ENCODE peak calls at places on chromosomes 5 and 9, in four cellular contexts. U is pancreas, E is cardiac muscle cell, Y is heart left ventricle. Z is an unnamed sample.

GRCh38 chr5:141560141-141560540 is 58.7 kb downstream of the DIAPH1 start:
- DNase-seq in U (peak; percentile 46), E (peak; percentile 37), Y (no peak), Z (no peak)

GRCh38 chr9:80175286-80175906 is 603.6 kb downstream of the TLE4 start:
- DNase-seq in Y (no peak), U (no peak), E (peak; percentile 49), Z (peak; percentile 9)

GRCh38 chr9:13027834-13028233 is 251.7 kb downstream of the MPDZ start:
- DNase-seq in E (no peak), Y (no peak), U (no peak), Z (no peak)

GRCh38 chr9:14136646-14137370 is 177.1 kb downstream of the NFIB start:
- DNase-seq in U (no peak), Y (no peak), E (no peak), Z (no peak)

GRCh38 chr5:76715734-76716455 is at the start of gene F2R:
- DNase-seq in U (no peak), Y (peak; percentile 65), E (peak; percentile 80), Z (peak; percentile 62)

GRCh38 chr5:4207456-4207855 is 611.8 kb downstream of the IRX1 start:
- DNase-seq in Y (no peak), E (no peak), U (no peak), Z (no peak)

GRCh38 chr5:95779611-95780010 is 42.9 kb downstream of the GLRX start:
- DNase-seq in Y (no peak), E (no peak), U (no peak), Z (no peak)

GRCh38 chr9:38079410-38080105 is 10.5 kb upstream of the SHB start:
- DNase-seq in Y (peak; percentile 25), U (no peak), E (no peak), Z (peak; percentile 28)

GRCh38 chr5:150624334-150625163 is 15.9 kb upstream of the SYNPO start:
- DNase-seq in Y (peak; percentile 64), E (peak; percentile 63), U (no peak), Z (peak; percentile 59)

GRCh38 chr5:179336871-179337165 is 8.4 kb downstream of the ADAMTS2 start:
- DNase-seq in Y (no peak), U (no peak), E (no peak), Z (no peak)

GRCh38 chr9:826500-827280 is 14.8 kb upstream of the DMRT1 start:
- DNase-seq in Y (no peak), U (no peak), E (no peak), Z (no peak)

GRCh38 chr5:154251529-154251928 is 61.0 kb downstream of the GALNT10 start:
- DNase-seq in U (no peak), Y (no peak), E (no peak), Z (no peak)

GRCh38 chr5:92519717-92520632 is 1061.0 kb downstream of the NR2F1-AS1 start:
- DNase-seq in E (no peak), U (no peak), Y (no peak), Z (no peak)

GRCh38 chr5:116532762-116533525 is 41.7 kb downstream of the SEMA6A start:
- DNase-seq in U (no peak), Y (no peak), E (no peak), Z (no peak)

GRCh38 chr5:171562822-171563221 is 143.4 kb downstream of the FGF18 start:
- DNase-seq in E (no peak), Y (no peak), U (no peak), Z (no peak)

GRCh38 chr5:39494534-39494933 is 69.8 kb upstream of the DAB2 start:
- DNase-seq in E (no peak), U (no peak), Y (no peak), Z (no peak)

GRCh38 chr9:101736723-101737122 is 1.7 kb downstream of the GRIN3A start:
- DNase-seq in E (peak; percentile 84), U (no peak), Y (peak; percentile 10), Z (no peak)

GRCh38 chr5:20286512-20286911 is 298.5 kb upstream of the CDH18 start:
- DNase-seq in E (no peak), U (no peak), Y (no peak), Z (no peak)

GRCh38 chr5:17455937-17456336 is 42.1 kb upstream of the TAF11L2 start:
- DNase-seq in U (no peak), Y (no peak), E (no peak), Z (no peak)

GRCh38 chr5:107389769-107390168 is 281.0 kb downstream of the EFNA5 start:
- DNase-seq in U (no peak), Y (no peak), E (no peak), Z (no peak)

GRCh38 chr9:105295986-105296385 is 51.5 kb downstream of the SLC44A1 start:
- DNase-seq in U (no peak), Y (no peak), E (no peak), Z (no peak)

GRCh38 chr5:177509991-177510566 is 453 bp upstream of the DOK3 start:
- DNase-seq in Y (no peak), U (no peak), E (no peak), Z (no peak)

GRCh38 chr5:102762095-102762534 is 7.0 kb downstream of the PAM start:
- DNase-seq in E (no peak), U (no peak), Y (no peak), Z (no peak)

GRCh38 chr9:76419782-76420380 is 25.7 kb upstream of the RFK start:
- DNase-seq in Y (no peak), U (no peak), E (peak; percentile 23), Z (no peak)

GRCh38 chr5:88923623-88924619 is 40.9 kb upstream of the MEF2C start:
- DNase-seq in E (no peak), U (no peak), Y (no peak), Z (no peak)

GRCh38 chr9:135883410-135884089 is 23.8 kb downstream of the CAMSAP1 start:
- DNase-seq in Y (no peak), U (no peak), E (no peak), Z (no peak)

GRCh38 chr5:146699129-146699528 is 179.4 kb downstream of the PPP2R2B start:
- DNase-seq in Y (no peak), E (no peak), U (no peak), Z (no peak)

GRCh38 chr5:36417221-36417620 is 115.5 kb upstream of the RANBP3L start:
- DNase-seq in U (no peak), E (no peak), Y (no peak), Z (no peak)

GRCh38 chr5:5795074-5795779 is 372.8 kb downstream of the ICE1 start:
- DNase-seq in E (peak; percentile 81), Y (peak; percentile 67), U (peak; percentile 75), Z (no peak)

GRCh38 chr9:114130624-114131277 is 24.6 kb upstream of the COL27A1 start:
- DNase-seq in U (no peak), Y (no peak), E (no peak), Z (no peak)

GRCh38 chr9:68749579-68750159 is 44.6 kb downstream of the PIP5K1B start:
- DNase-seq in U (no peak), E (no peak), Y (no peak), Z (no peak)

GRCh38 chr5:149618581-149619248 is 37.4 kb downstream of the ARHGEF37 start:
- DNase-seq in Y (peak; percentile 44), E (peak; percentile 59), U (no peak), Z (peak; percentile 47)

GRCh38 chr5:32733582-32734340 is 22.6 kb downstream of the NPR3 start:
- DNase-seq in Y (no peak), U (no peak), E (no peak), Z (no peak)

Z was measured in transverse colon.